ENCODE peak calls at places on chromosomes 16 and 17, in seven cellular contexts. X, S, P, W, R, K and I are unnamed samples.

GRCh38 chr17:71801301-71801700 is 319.5 kb upstream of the SOX9 start:
- DNase-seq in K (peak), X (no peak), P (no peak), W (no peak), S (no peak), R (no peak), I (no peak)

GRCh38 chr17:64073771-64074703 is 53.6 kb upstream of the ICAM2 start:
- DNase-seq in S (no peak), W (no peak), X (no peak), R (peak), K (no peak), P (peak), I (no peak)

GRCh38 chr17:61454932-61455753 is 2.9 kb downstream of the TBX4 start:
- DNase-seq in R (no peak), X (no peak), P (no peak), W (no peak), S (no peak), K (no peak), I (no peak)

GRCh38 chr17:14351493-14351892 is 50.6 kb downstream of the HS3ST3B1 start:
- DNase-seq in W (no peak), X (peak), S (no peak), R (peak), K (no peak), P (peak), I (no peak)

GRCh38 chr16:9362050-9362449 is 270.6 kb downstream of the HAPSTR1 start:
- DNase-seq in R (no peak), P (no peak), W (no peak), S (no peak), K (no peak), X (no peak), I (no peak)

GRCh38 chr17:28774206-28774605 is 30.4 kb downstream of the TRAF4 start:
- DNase-seq in X (no peak), P (no peak), W (no peak), R (no peak), K (no peak), S (no peak), I (no peak)

GRCh38 chr17:29573558-29573870 is 5.0 kb downstream of the TP53I13 start:
- DNase-seq in P (no peak), X (no peak), K (no peak), R (no peak), S (no peak), W (peak), I (no peak)

GRCh38 chr16:85564277-85565051 is 48.7 kb upstream of the GSE1 start:
- DNase-seq in R (no peak), K (no peak), W (no peak), P (no peak), S (no peak), X (no peak), I (no peak)

GRCh38 chr17:50264263-50265113 is 9.8 kb upstream of the TMEM92 start:
- DNase-seq in S (no peak), P (no peak), R (peak), W (no peak), K (peak), X (peak), I (no peak)

GRCh38 chr17:82863941-82864720 is 24.3 kb upstream of the ZNF750 start:
- DNase-seq in W (peak), X (peak), S (no peak), R (peak), K (peak), P (peak), I (no peak)

GRCh38 chr16:57694556-57695377 is at the start of gene DRC7:
- DNase-seq in K (no peak), P (no peak), S (no peak), X (peak), W (no peak), R (peak), I (peak)

GRCh38 chr17:18139949-18140348 is 31.4 kb downstream of the MYO15A start:
- DNase-seq in K (peak), W (no peak), R (peak), P (no peak), S (no peak), X (peak), I (no peak)

GRCh38 chr16:85417156-85417860 is 195.8 kb upstream of the GSE1 start:
- DNase-seq in S (no peak), R (no peak), X (no peak), K (no peak), P (peak), W (no peak), I (no peak)

GRCh38 chr17:82272495-82273326 is 789 bp downstream of the CSNK1D start:
- DNase-seq in K (no peak), S (no peak), X (no peak), R (peak), P (peak), W (peak), I (peak)

GRCh38 chr17:7992516-7992915 is 9.9 kb upstream of the GUCY2D start:
- DNase-seq in R (no peak), S (no peak), P (no peak), K (peak), X (peak), W (no peak), I (no peak)

GRCh38 chr17:37506678-37507077 is 17.0 kb downstream of the DUSP14 start:
- DNase-seq in R (no peak), W (no peak), P (peak), X (peak), S (no peak), K (no peak), I (no peak)

GRCh38 chr17:75812096-75813001 is 27.7 kb downstream of the UNK start:
- DNase-seq in R (no peak), P (no peak), K (no peak), W (no peak), X (peak), S (no peak), I (no peak)

GRCh38 chr16:769201-769769 is 8.8 kb downstream of the MSLN start:
- DNase-seq in W (no peak), P (no peak), S (no peak), X (no peak), K (no peak), R (no peak), I (no peak)

GRCh38 chr17:75689441-75689873 is 22.3 kb downstream of the SAP30BP start:
- DNase-seq in P (peak), S (no peak), R (peak), X (no peak), W (peak), K (no peak), I (no peak)

GRCh38 chr16:15857779-15858560 is 1.1 kb upstream of the MYH11 start:
- DNase-seq in S (no peak), P (no peak), X (peak), K (peak), R (peak), W (no peak), I (peak)

GRCh38 chr16:47734987-47735594 is 274.0 kb downstream of the PHKB start:
- DNase-seq in X (no peak), R (no peak), S (no peak), W (no peak), P (no peak), K (no peak), I (no peak)

GRCh38 chr17:36778458-36778857 is 158.8 kb upstream of the LHX1 start:
- DNase-seq in X (no peak), W (no peak), S (no peak), K (no peak), P (no peak), R (no peak), I (no peak)

GRCh38 chr17:4733073-4733531 is 1.9 kb downstream of the MED11 start:
- DNase-seq in S (no peak), X (no peak), K (no peak), R (peak), W (no peak), P (peak), I (no peak)

GRCh38 chr17:72372185-72372584 is 251.4 kb downstream of the SOX9 start:
- DNase-seq in W (no peak), R (no peak), K (peak), S (no peak), P (no peak), X (peak), I (no peak)

GRCh38 chr17:1997146-1997586 is 28.0 kb downstream of the RTN4RL1 start:
- DNase-seq in S (no peak), K (no peak), X (no peak), P (no peak), R (no peak), W (no peak), I (no peak)

GRCh38 chr16:85844786-85845185 is 45.3 kb downstream of the COX4I1 start:
- DNase-seq in K (no peak), X (peak), W (no peak), R (no peak), S (no peak), P (no peak), I (no peak)

GRCh38 chr16:15031596-15031995 is 24.3 kb downstream of the NTAN1 start:
- DNase-seq in W (no peak), S (no peak), K (no peak), X (no peak), R (no peak), P (no peak), I (no peak)

GRCh38 chr16:16151315-16151714 is 72.0 kb downstream of the ABCC6 start:
- DNase-seq in W (no peak), R (no peak), X (peak), S (no peak), P (no peak), K (no peak), I (no peak)

GRCh38 chr17:37608369-37609169 is 649 bp downstream of the SYNRG start:
- DNase-seq in W (no peak), P (peak), S (no peak), R (peak), K (peak), X (peak), I (peak)

GRCh38 chr17:43984521-43984920 is 19.9 kb upstream of the NAGS start:
- DNase-seq in P (no peak), K (no peak), R (no peak), X (no peak), W (no peak), S (no peak), I (no peak)

GRCh38 chr17:33932996-33933395 is 322.1 kb upstream of the CCL2 start:
- DNase-seq in P (no peak), K (no peak), S (no peak), R (no peak), X (no peak), W (no peak), I (no peak)

GRCh38 chr16:12674096-12674495 is 129.6 kb downstream of the CPPED1 start:
- DNase-seq in K (peak), X (peak), P (no peak), R (no peak), W (no peak), S (no peak), I (no peak)

GRCh38 chr17:11996722-11997146 is 541 bp downstream of the ZNF18 start:
- DNase-seq in X (peak), K (peak), R (peak), P (peak), W (no peak), S (no peak), I (no peak)

GRCh38 chr17:9200699-9201359 is 179.5 kb downstream of the NTN1 start:
- DNase-seq in K (no peak), R (peak), S (no peak), P (no peak), W (no peak), X (no peak), I (no peak)

GRCh38 chr16:83689385-83689831 is 118.4 kb upstream of the HSBP1 start:
- DNase-seq in W (no peak), K (peak), R (peak), X (peak), P (no peak), S (no peak), I (no peak)

GRCh38 chr17:71792966-71793365 is 327.9 kb upstream of the SOX9 start:
- DNase-seq in S (peak), W (no peak), R (no peak), X (peak), P (no peak), K (peak), I (no peak)

GRCh38 chr17:76252040-76252954 is 12.0 kb upstream of the RNF157 start:
- DNase-seq in S (peak), K (peak), X (peak), W (no peak), P (no peak), R (no peak), I (no peak)

GRCh38 chr16:977096-977701 is 4.4 kb upstream of the SOX8 start:
- DNase-seq in R (no peak), W (no peak), K (no peak), S (no peak), P (no peak), X (no peak), I (no peak)

GRCh38 chr17:80124351-80124981 is 22.5 kb downstream of the EIF4A3 start:
- DNase-seq in K (peak), X (peak), P (no peak), R (no peak), W (no peak), S (no peak), I (peak)

DNA sequence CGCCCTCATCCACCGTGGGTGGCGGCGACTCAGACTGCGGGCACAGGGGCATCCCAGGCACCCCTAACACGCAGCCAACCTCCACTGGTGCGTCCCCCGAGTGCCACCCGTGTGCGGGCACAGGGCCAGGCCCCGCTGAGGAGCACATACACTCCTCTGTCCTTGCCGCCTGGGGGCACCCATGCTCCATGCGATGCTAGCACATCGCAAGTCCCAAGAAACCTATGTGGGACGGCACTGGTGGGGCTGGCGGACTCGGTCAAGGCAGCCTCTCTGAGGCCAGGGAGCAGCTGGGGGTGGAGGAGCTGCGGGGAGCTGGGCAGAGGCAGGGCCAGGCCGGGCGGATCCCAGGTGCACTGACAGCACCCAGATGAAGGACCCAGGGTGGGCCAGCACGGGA is 4.0 kb downstream of the ZNF598 start:
- DNase-seq in K (peak), R (no peak), P (no peak), S (no peak), W (no peak), X (no peak), I (no peak)
- TF ChIP-seq CTCF in K (no peak), R (no peak), P (no peak), S (no peak), W (no peak), X (no peak), I (no peak)

GRCh38 chr16:50366126-50366525 is 2.7 kb downstream of the BRD7 start:
- DNase-seq in X (no peak), K (no peak), R (no peak), S (no peak), P (no peak), W (no peak), I (no peak)

GRCh38 chr16:50367777-50368409 is 895 bp downstream of the BRD7 start:
- DNase-seq in W (no peak), S (no peak), K (no peak), X (no peak), R (no peak), P (no peak), I (no peak)

GRCh38 chr16:50371036-50371716 is 2.4 kb upstream of the BRD7 start:
- DNase-seq in S (no peak), R (no peak), K (no peak), P (no peak), X (no peak), W (no peak), I (no peak)

GRCh38 chr16:50369133-50369804 is 481 bp upstream of the BRD7 start:
- DNase-seq in S (no peak), R (no peak), W (no peak), K (no peak), X (no peak), P (no peak), I (no peak)

DNA sequence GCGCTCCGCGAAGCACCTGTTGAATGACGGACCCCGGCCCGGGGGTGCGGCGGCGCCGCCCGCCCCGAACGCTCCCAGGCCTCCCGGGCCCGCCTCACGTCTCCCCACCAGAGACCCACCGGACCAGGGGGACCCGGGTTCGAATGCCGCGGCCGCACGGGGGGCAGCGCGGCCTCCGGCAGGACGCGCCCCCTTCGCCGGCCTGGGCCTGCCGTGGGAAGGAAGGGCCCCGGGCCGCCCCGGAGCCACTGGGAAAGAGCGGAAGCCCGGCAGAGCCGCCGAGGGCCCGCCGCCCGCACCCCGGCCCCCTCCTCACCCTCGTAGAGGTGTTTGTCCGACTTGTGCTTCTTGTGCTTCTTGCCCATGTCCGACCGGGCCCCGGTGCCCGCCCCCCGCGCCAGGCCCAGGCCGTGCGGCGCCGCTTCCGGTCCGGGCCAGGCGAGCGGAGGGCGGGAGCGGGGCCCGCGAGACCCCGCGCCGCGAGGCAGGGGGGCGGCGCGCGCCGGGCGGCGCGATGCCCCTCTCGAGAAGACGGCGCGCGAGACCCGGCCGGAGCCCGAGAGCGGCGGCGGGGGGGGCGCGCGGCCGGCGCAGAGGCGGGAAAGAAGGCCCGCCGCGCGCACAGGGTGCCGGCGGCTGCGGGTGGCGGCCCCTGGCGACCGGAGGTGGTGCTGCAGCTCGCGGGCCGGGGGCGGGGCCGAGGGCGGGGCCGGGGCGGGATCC is at the start of gene BRD7:
- DNase-seq in S (no peak), W (peak), X (peak), K (peak), R (peak), P (peak), I (peak)
- TF ChIP-seq CTCF in S (peak), W (no peak), X (peak), K (peak), R (peak), P (no peak), I (peak)

DNA sequence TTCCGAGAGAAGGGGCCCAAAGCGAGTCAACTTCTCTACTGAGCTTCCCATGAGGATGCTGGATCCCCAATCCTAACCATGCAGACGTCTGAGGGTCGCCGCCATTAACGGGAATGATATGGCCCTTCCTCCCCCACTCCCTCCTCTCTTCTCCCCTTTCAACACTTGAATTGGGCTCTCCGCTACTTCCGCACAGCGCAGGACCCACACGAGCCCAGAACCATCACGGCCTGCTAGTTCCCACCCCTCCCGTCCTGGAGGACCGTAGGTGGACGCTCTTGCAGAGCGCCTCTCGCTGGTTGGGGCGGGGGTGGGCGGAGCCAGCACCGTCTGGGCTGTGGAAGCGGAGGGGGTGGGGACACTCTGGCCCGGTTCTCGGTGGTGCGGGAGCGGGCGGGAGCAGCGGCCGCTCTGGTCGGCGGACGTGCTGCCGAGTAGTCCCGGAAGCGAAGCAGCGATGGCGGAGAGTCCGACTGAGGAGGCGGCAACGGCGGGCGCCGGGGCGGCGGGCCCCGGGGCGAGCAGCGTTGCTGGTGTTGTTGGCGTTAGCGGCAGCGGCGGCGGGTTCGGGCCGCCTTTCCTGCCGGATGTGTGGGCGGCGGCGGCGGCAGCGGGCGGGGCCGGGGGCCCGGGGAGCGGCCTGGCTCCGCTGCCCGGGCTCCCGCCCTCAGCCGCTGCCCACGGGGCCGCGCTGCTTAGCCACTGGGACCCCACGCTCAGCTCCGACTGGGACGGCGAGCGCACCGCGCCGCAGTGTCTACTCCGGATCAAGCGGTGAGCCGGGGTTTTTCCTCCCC is at the start of gene UBE2Z:
- DNase-seq in P (peak), S (peak), W (peak), K (peak), X (peak), R (peak), I (peak)
- TF ChIP-seq CTCF in P (peak), S (no peak), W (no peak), K (peak), X (peak), R (no peak), I (peak)

DNA sequence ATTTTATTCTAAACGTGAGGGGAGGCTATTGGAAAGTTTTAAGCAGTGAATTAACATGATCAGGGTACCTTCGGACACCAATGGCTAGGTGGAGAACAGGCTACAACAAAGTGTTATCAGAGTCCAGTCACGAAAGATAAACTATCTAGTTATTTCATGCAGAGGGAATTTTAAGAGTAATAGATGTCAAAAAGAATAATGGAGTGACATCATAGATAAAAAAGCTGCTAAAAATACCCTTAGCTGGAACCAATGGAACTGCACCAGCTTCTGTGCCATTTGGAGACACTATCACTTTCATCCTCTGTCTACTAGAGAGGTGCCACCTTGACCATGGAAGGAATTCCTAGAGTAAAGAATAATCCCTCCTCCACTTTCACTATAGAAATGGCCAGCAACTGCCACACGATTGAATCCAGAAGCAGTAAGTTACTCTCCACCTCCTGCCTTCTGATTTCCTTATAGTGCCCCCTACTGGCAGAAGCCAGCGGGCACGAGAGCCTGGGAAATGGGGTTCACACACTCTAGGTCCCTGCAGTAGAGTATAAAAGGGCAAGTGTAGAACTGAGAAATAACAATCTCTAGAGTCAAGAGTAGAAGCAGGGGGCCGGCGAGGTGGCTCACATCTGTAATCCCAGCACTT is 2.8 kb upstream of the ALDH3A2 start:
- DNase-seq in S (no peak), P (peak), R (peak), X (no peak), W (peak), K (no peak), I (no peak)
- TF ChIP-seq CTCF in S (peak), P (peak), R (peak), X (peak), W (peak), K (peak), I (peak)